ENCODE peak calls at places on chromosomes 6 and 20, in seven cellular contexts. S is stimulated activated CD4-positive, alpha-beta T cell treated with anti-CD3 and anti-CD28 coated beads, Interleukin-4, amount 100 ng/mL, for 48 hours; N is trophoblast cell; I is NCI-H2171 treated with DMSO at 0.1 percent for 48 hours; C is HuH-7; F is lung microvascular endothelial cell; J is C1 segment of cervical spinal cord. Q is an unnamed sample.

GRCh38 chr20:17533396-17533795 is 2.2 kb upstream of the BFSP1 start:
- DNase-seq in S (no peak), N (peak; percentile 39), I (peak; percentile 22), C (peak; percentile 87), F (peak; percentile 36), J (no peak), Q (no peak)

GRCh38 chr20:49431345-49431744 is 51.1 kb downstream of the KCNB1 start:
- DNase-seq in S (no peak), N (peak; percentile 26), I (no peak), C (no peak), F (no peak), J (no peak), Q (no peak)

GRCh38 chr20:16417001-16417400 is 156.2 kb downstream of the KIF16B start:
- DNase-seq in S (no peak), N (no peak), I (no peak), C (no peak), F (no peak), J (no peak), Q (no peak)

GRCh38 chr6:63817492-63818050 is 182.0 kb downstream of the PHF3 start:
- DNase-seq in S (no peak), N (peak; percentile 67), I (no peak), C (no peak), F (no peak), J (no peak), Q (no peak)

GRCh38 chr20:23223908-23224307 is 126.7 kb upstream of the NXT1 start:
- DNase-seq in S (no peak), N (no peak), I (no peak), C (no peak), F (no peak), J (no peak), Q (no peak)

GRCh38 chr6:26329763-26330511 is 35.1 kb upstream of the BTN3A2 start:
- DNase-seq in S (no peak), N (peak; percentile 75), I (peak; percentile 79), C (no peak), F (peak; percentile 49), J (no peak), Q (no peak)

GRCh38 chr20:39880890-39881289 is 808.1 kb downstream of the MAFB start:
- DNase-seq in S (no peak), N (no peak), I (no peak), C (no peak), F (peak; percentile 12), J (no peak), Q (no peak)

GRCh38 chr20:43983359-43983758 is 68.7 kb downstream of the TOX2 start:
- DNase-seq in S (peak; percentile 47), N (peak; percentile 10), I (no peak), C (no peak), F (no peak), J (no peak), Q (no peak)

GRCh38 chr20:52056203-52057062 is 135.1 kb downstream of the ZFP64 start:
- DNase-seq in S (no peak), N (peak; percentile 8), I (no peak), C (no peak), F (peak; percentile 31), J (no peak), Q (no peak)

GRCh38 chr20:45890077-45890996 is 671 bp downstream of the NEURL2 start:
- DNase-seq in S (peak; percentile 34), N (peak; percentile 80), I (peak; percentile 39), C (peak; percentile 95), F (peak; percentile 92), J (peak; percentile 25), Q (no peak)

GRCh38 chr6:46677314-46677654 is 10.4 kb upstream of the TDRD6 start:
- DNase-seq in S (no peak), N (peak; percentile 50), I (peak; percentile 1), C (peak; percentile 42), F (no peak), J (no peak), Q (no peak)

GRCh38 chr20:45897289-45897688 is 6.2 kb downstream of the CTSA start:
- DNase-seq in S (no peak), N (no peak), I (no peak), C (no peak), F (no peak), J (no peak), Q (no peak)

GRCh38 chr6:159460476-159460875 is 232.6 kb downstream of the SOD2 start:
- DNase-seq in S (no peak), N (no peak), I (no peak), C (no peak), F (no peak), J (no peak), Q (no peak)

GRCh38 chr20:47549671-47550070 is 48.0 kb downstream of the NCOA3 start:
- DNase-seq in S (no peak), N (peak; percentile 79), I (no peak), C (no peak), F (no peak), J (no peak), Q (no peak)

GRCh38 chr6:3039384-3039783 is 28.9 kb upstream of the RIPK1 start:
- DNase-seq in S (no peak), N (no peak), I (peak; percentile 60), C (no peak), F (no peak), J (no peak), Q (no peak)

GRCh38 chr6:38215225-38215624 is 395.7 kb downstream of the ZFAND3 start:
- DNase-seq in S (no peak), N (no peak), I (no peak), C (no peak), F (no peak), J (no peak), Q (no peak)

GRCh38 chr20:64086801-64087200 is 2.6 kb upstream of the LKAAEAR1 start:
- DNase-seq in S (no peak), N (no peak), I (no peak), C (no peak), F (no peak), J (no peak), Q (no peak)

GRCh38 chr20:32687180-32687532 is 13.4 kb upstream of the C20orf203 start:
- DNase-seq in S (no peak), N (no peak), I (no peak), C (no peak), F (no peak), J (no peak), Q (no peak)

GRCh38 chr6:19180348-19181073 is 656.7 kb upstream of the ID4 start:
- DNase-seq in S (no peak), N (peak; percentile 35), I (no peak), C (no peak), F (no peak), J (no peak), Q (no peak)

GRCh38 chr20:38222231-38222922 is 38.2 kb downstream of the KIAA1755 start:
- DNase-seq in S (peak; percentile 49), N (peak; percentile 83), I (peak; percentile 47), C (peak; percentile 89), F (peak; percentile 63), J (no peak), Q (no peak)

GRCh38 chr6:12845224-12846004 is 128.8 kb downstream of the PHACTR1 start:
- DNase-seq in S (no peak), N (peak; percentile 87), I (no peak), C (no peak), F (no peak), J (no peak), Q (no peak)

GRCh38 chr6:137823826-137824501 is 43.1 kb upstream of the TNFAIP3 start:
- DNase-seq in S (peak; percentile 65), N (peak; percentile 99), I (peak; percentile 83), C (no peak), F (peak; percentile 65), J (no peak), Q (no peak)

GRCh38 chr6:39956951-39957350 is 22.7 kb upstream of the MOCS1 start:
- DNase-seq in S (no peak), N (peak; percentile 41), I (no peak), C (no peak), F (peak; percentile 15), J (no peak), Q (no peak)

GRCh38 chr20:49435639-49436038 is 46.8 kb downstream of the KCNB1 start:
- DNase-seq in S (no peak), N (no peak), I (no peak), C (no peak), F (no peak), J (no peak), Q (no peak)

GRCh38 chr6:5126214-5126613 is 41.1 kb downstream of the PPP1R3G start:
- DNase-seq in S (no peak), N (peak; percentile 83), I (no peak), C (no peak), F (no peak), J (no peak), Q (no peak)

GRCh38 chr6:90490030-90490429 is 96.8 kb downstream of the MAP3K7 start:
- DNase-seq in S (no peak), N (peak; percentile 28), I (no peak), C (no peak), F (peak; percentile 77), J (no peak), Q (no peak)

GRCh38 chr20:24245093-24245492 is 224.3 kb upstream of the SYNDIG1 start:
- DNase-seq in S (no peak), N (no peak), I (no peak), C (no peak), F (no peak), J (no peak), Q (no peak)

GRCh38 chr6:106509420-106510089 is 119.7 kb downstream of the RTN4IP1 start:
- DNase-seq in S (no peak), N (no peak), I (no peak), C (no peak), F (no peak), J (no peak), Q (no peak)

GRCh38 chr6:15827492-15828255 is 164.8 kb upstream of the DTNBP1 start:
- DNase-seq in S (no peak), N (no peak), I (no peak), C (no peak), F (no peak), J (no peak), Q (no peak)

GRCh38 chr6:35185302-35185681 is 28.5 kb upstream of the SCUBE3 start:
- DNase-seq in S (no peak), N (peak; percentile 35), I (no peak), C (peak; percentile 79), F (no peak), J (no peak), Q (no peak)

GRCh38 chr20:11355338-11355737 is 562.4 kb upstream of the BTBD3 start:
- DNase-seq in S (no peak), N (no peak), I (no peak), C (no peak), F (no peak), J (no peak), Q (no peak)

GRCh38 chr6:1993049-1993448 is 252.4 kb downstream of the GMDS start:
- DNase-seq in S (no peak), N (no peak), I (no peak), C (no peak), F (no peak), J (no peak), Q (no peak)

GRCh38 chr6:26173836-26174144 is 86.6 kb downstream of the HFE start:
- DNase-seq in S (no peak), N (no peak), I (no peak), C (no peak), F (no peak), J (no peak), Q (no peak)

GRCh38 chr6:126764104-126764503 is 354.4 kb upstream of the RSPO3 start:
- DNase-seq in S (no peak), N (no peak), I (no peak), C (no peak), F (no peak), J (no peak), Q (no peak)

Q was measured in GM12878.